ENCODE peak calls at places on chromosomes 16 and 17, in ten cellular contexts. B is AG08395; X is T-cell; S is stimulated activated CD4-positive, alpha-beta T cell treated with anti-CD3 and anti-CD28 coated beads, TNF-alpha, amount 100 ng/mL, for 1 hour; R is NCI-H524; I is fibroblast of villous mesenchyme; J is NCI-H1436; Q is AG20443; Z is foreskin fibroblast; C is mucosa of descending colon. H is an unnamed sample.

GRCh38 chr17:8315740-8316217 is 5.7 kb downstream of the ARHGEF15 start:
- DNase-seq in I (no peak), Q (peak; percentile 30), C (no peak), B (no peak), Z (no peak), X (no peak), R (no peak), S (no peak), J (no peak), H (no peak)

GRCh38 chr17:50845260-50846147 is 10.1 kb downstream of the WFIKKN2 start:
- DNase-seq in Q (peak; percentile 70), S (no peak), J (no peak), X (no peak), R (no peak), I (peak; percentile 34), C (no peak), B (peak; percentile 66), Z (peak; percentile 39), H (no peak)

GRCh38 chr17:2087597-2088211 is 32.8 kb downstream of the HIC1 start:
- DNase-seq in I (no peak), B (no peak), Q (no peak), S (no peak), J (no peak), R (no peak), Z (no peak), C (no peak), X (no peak), H (peak; percentile 68)

GRCh38 chr16:62208934-62209333 is 172.7 kb upstream of the CDH8 start:
- DNase-seq in I (no peak), C (no peak), J (no peak), B (no peak), S (no peak), X (no peak), Q (no peak), R (no peak), Z (no peak), H (no peak)

GRCh38 chr17:75346906-75347305 is 57.7 kb upstream of the SLC25A19 start:
- DNase-seq in Q (no peak), C (no peak), R (no peak), S (no peak), X (no peak), Z (peak; percentile 38), I (peak; percentile 78), B (peak; percentile 19), J (no peak), H (no peak)

GRCh38 chr17:13385481-13385907 is 216.2 kb downstream of the HS3ST3A1 start:
- DNase-seq in J (no peak), B (no peak), X (no peak), Q (peak; percentile 19), S (no peak), R (no peak), I (peak; percentile 71), Z (no peak), C (no peak), H (no peak)

GRCh38 chr17:81487487-81488275 is 24.9 kb downstream of the ACTG1 start:
- DNase-seq in C (peak; percentile 89), Q (peak; percentile 99), Z (peak; percentile 64), X (peak; percentile 83), J (peak; percentile 85), S (peak; percentile 51), R (peak; percentile 86), B (peak; percentile 98), I (peak; percentile 66), H (peak; percentile 73)

GRCh38 chr17:6507535-6507934 is 48.8 kb downstream of the PITPNM3 start:
- DNase-seq in B (peak; percentile 98), Q (peak; percentile 97), Z (peak; percentile 79), C (no peak), R (no peak), I (peak; percentile 50), S (no peak), X (no peak), J (no peak), H (no peak)

H was measured in activated T-helper 2 cell treated with anti-CD3 and anti-CD28 coated beads, Interferon-gamma antibody, Interleukin-2, Interleukin-4, amounts not matched to agents 10 μg/mL and 5 μg/mL and 100 μg/mL, durations not matched to agents 14 hours and 24 hours and 36 hours.